ENCODE peak calls at places on chromosomes 12 and 14, in four cellular contexts. One of them, this sample, is unnamed.

GRCh38 chr12:51958542-51958941 is 7.0 kb downstream of the ACVR1B start:
- ATAC-seq in foreskin keratinocyte: no peak
- ATAC-seq in stimulated activated naive CD8-positive, alpha-beta T cell treated with anti-CD3 and anti-CD28 coated beads, Interleukin-15, amount 100 ng/mL, for 72 hours: no peak
- ATAC-seq in activated CD8-positive, alpha-beta memory T cell treated with anti-CD3 and anti-CD28 coated beads, Interleukin-2, amount 10 ng/mL, durations not matched to agents 7 days and 5 days: no peak
- ATAC-seq in this sample: no peak

GRCh38 chr14:102764220-102764671 is 13.0 kb upstream of the TRAF3 start:
- ATAC-seq in activated CD8-positive, alpha-beta memory T cell treated with anti-CD3 and anti-CD28 coated beads, Interleukin-2, amount 10 ng/mL, durations not matched to agents 7 days and 5 days: no peak
- ATAC-seq in stimulated activated naive CD8-positive, alpha-beta T cell treated with anti-CD3 and anti-CD28 coated beads, Interleukin-15, amount 100 ng/mL, for 72 hours: no peak
- ATAC-seq in foreskin keratinocyte: no peak
- ATAC-seq in this sample: peak; percentile 86

GRCh38 chr14:52902971-52903385 is 47.9 kb downstream of the FERMT2 start:
- ATAC-seq in activated CD8-positive, alpha-beta memory T cell treated with anti-CD3 and anti-CD28 coated beads, Interleukin-2, amount 10 ng/mL, durations not matched to agents 7 days and 5 days: no peak
- ATAC-seq in stimulated activated naive CD8-positive, alpha-beta T cell treated with anti-CD3 and anti-CD28 coated beads, Interleukin-15, amount 100 ng/mL, for 72 hours: no peak
- ATAC-seq in foreskin keratinocyte: peak; percentile 36
- ATAC-seq in this sample: no peak

GRCh38 chr12:50597200-50598195 is 92.7 kb downstream of the DIP2B start:
- ATAC-seq in stimulated activated naive CD8-positive, alpha-beta T cell treated with anti-CD3 and anti-CD28 coated beads, Interleukin-15, amount 100 ng/mL, for 72 hours: peak; percentile 100
- ATAC-seq in foreskin keratinocyte: peak; percentile 98
- ATAC-seq in activated CD8-positive, alpha-beta memory T cell treated with anti-CD3 and anti-CD28 coated beads, Interleukin-2, amount 10 ng/mL, durations not matched to agents 7 days and 5 days: peak; percentile 97
- ATAC-seq in this sample: peak; percentile 91

GRCh38 chr14:32469388-32470160 is 140.5 kb downstream of the AKAP6 start:
- ATAC-seq in foreskin keratinocyte: peak; percentile 31
- ATAC-seq in stimulated activated naive CD8-positive, alpha-beta T cell treated with anti-CD3 and anti-CD28 coated beads, Interleukin-15, amount 100 ng/mL, for 72 hours: no peak
- ATAC-seq in activated CD8-positive, alpha-beta memory T cell treated with anti-CD3 and anti-CD28 coated beads, Interleukin-2, amount 10 ng/mL, durations not matched to agents 7 days and 5 days: no peak
- ATAC-seq in this sample: no peak

GRCh38 chr12:67173258-67173657 is 95.9 kb upstream of the CAND1 start:
- ATAC-seq in stimulated activated naive CD8-positive, alpha-beta T cell treated with anti-CD3 and anti-CD28 coated beads, Interleukin-15, amount 100 ng/mL, for 72 hours: no peak
- ATAC-seq in activated CD8-positive, alpha-beta memory T cell treated with anti-CD3 and anti-CD28 coated beads, Interleukin-2, amount 10 ng/mL, durations not matched to agents 7 days and 5 days: no peak
- ATAC-seq in foreskin keratinocyte: no peak
- ATAC-seq in this sample: no peak

GRCh38 chr14:68359862-68360552 is 432.9 kb downstream of the ZFP36L1 start:
- ATAC-seq in activated CD8-positive, alpha-beta memory T cell treated with anti-CD3 and anti-CD28 coated beads, Interleukin-2, amount 10 ng/mL, durations not matched to agents 7 days and 5 days: no peak
- ATAC-seq in foreskin keratinocyte: peak; percentile 16
- ATAC-seq in stimulated activated naive CD8-positive, alpha-beta T cell treated with anti-CD3 and anti-CD28 coated beads, Interleukin-15, amount 100 ng/mL, for 72 hours: no peak
- ATAC-seq in this sample: peak; percentile 38

GRCh38 chr12:116358850-116359761 is 81.6 kb upstream of the MED13L start:
- ATAC-seq in foreskin keratinocyte: peak; percentile 96
- ATAC-seq in stimulated activated naive CD8-positive, alpha-beta T cell treated with anti-CD3 and anti-CD28 coated beads, Interleukin-15, amount 100 ng/mL, for 72 hours: peak; percentile 84
- ATAC-seq in activated CD8-positive, alpha-beta memory T cell treated with anti-CD3 and anti-CD28 coated beads, Interleukin-2, amount 10 ng/mL, durations not matched to agents 7 days and 5 days: peak; percentile 96
- ATAC-seq in this sample: peak; percentile 93

This sample was measured in stimulated activated memory B cell treated with anti-CD40 and anti-IgM and Interleukin-4, amounts not matched to agents 10 μg/mL and 1 μg/mL and 100 μg/mL, for 72 hours.